ENCODE peak calls at places on chromosomes 12 and 14, in five cellular contexts. B is PC-3, Z is MM.1S, J is neural progenitor cell, E is HCT116. O is an unnamed sample.
A peak's percentile ranks its signal among the peaks of the same experiment; 100 is the strongest.

GRCh38 chr14:100709956-100710284 is 16.8 kb upstream of the DLK1 start:
- DNase-seq in B (no peak), Z (no peak), J (no peak), E (no peak), O (no peak)

GRCh38 chr14:20247651-20248246 is 8.7 kb downstream of the OR11H4 start:
- DNase-seq in B (peak; percentile 66), Z (peak; percentile 25), J (no peak), E (peak; percentile 36), O (no peak)

GRCh38 chr14:90676356-90676755 is 139.9 kb downstream of the TTC7B start:
- DNase-seq in B (no peak), Z (no peak), J (no peak), E (no peak), O (peak; percentile 37)

GRCh38 chr14:31930493-31931225 is 146.4 kb upstream of the ARHGAP5 start:
- DNase-seq in B (peak; percentile 70), Z (no peak), J (no peak), E (no peak), O (peak; percentile 91)

GRCh38 chr14:103684871-103685270 is 30.4 kb downstream of the XRCC3 start:
- DNase-seq in B (no peak), Z (no peak), J (no peak), E (no peak), O (no peak)

GRCh38 chr14:55794655-55795583 is 214.9 kb downstream of the KTN1 start:
- DNase-seq in B (peak; percentile 92), Z (no peak), J (no peak), E (no peak), O (peak; percentile 57)

GRCh38 chr14:90512332-90512951 is 115.6 kb downstream of the CALM1 start:
- DNase-seq in B (peak; percentile 18), Z (no peak), J (no peak), E (no peak), O (no peak)

GRCh38 chr12:45284096-45284901 is 68.4 kb downstream of the ANO6 start:
- DNase-seq in B (peak; percentile 81), Z (no peak), J (peak; percentile 60), E (no peak), O (peak; percentile 68)

GRCh38 chr12:32777159-32777558 is 21.5 kb upstream of the YARS2 start:
- DNase-seq in B (no peak), Z (no peak), J (no peak), E (no peak), O (no peak)
- H3K4me3 ChIP-seq in B (no peak overlapping the region), Z (no peak overlapping the region), J (no peak overlapping the region), E (no peak overlapping the region), O (no peak overlapping the region)

GRCh38 chr12:110023634-110024023 is 24.4 kb downstream of the ANKRD13A start:
- DNase-seq in B (no peak), Z (no peak), J (no peak), E (no peak), O (no peak)

GRCh38 chr12:110028323-110028722 is 20.0 kb downstream of the C12orf76 start:
- DNase-seq in B (no peak), Z (no peak), J (no peak), E (no peak), O (no peak)

GRCh38 chr12:110020956-110021355 is 21.7 kb downstream of the ANKRD13A start:
- DNase-seq in B (no peak), Z (no peak), J (no peak), E (no peak), O (no peak)

DNA sequence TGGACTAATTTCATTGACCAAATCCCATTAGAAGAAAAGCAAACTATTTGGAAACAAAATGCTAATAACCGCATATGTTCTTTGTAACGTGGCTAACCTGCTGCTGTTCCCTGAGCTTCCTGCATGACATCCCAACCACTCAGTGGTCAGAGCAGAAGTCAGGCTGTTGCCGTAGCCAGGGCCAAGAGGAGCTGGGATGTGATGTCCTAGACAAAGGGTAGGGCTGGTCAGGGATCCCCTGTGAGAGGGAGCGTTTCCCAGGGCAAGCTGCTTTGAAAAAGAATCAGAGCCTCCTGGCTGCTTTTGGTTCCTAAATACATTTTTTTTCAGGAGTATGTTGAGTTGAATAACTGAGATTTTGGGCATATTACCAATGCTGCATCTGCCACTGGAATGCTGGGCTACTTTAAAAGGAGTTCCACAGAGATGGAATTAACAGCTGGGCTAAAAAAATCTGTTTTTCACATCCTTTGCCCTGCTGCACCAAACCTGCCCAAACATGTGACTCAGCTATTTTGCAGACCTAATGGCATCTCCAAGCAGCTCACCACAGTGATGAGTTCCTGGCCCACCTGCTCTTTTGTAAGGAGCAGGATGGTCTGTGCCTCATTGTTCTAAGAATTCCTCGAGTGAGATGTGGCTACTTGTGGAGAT is 23.9 kb downstream of the ANKRD13A start:
- DNase-seq in B (no peak), Z (no peak), J (peak; percentile 7), E (no peak), O (peak; percentile 61)
- TF ChIP-seq EZH2phosphoT487 in B (no peak), Z (no peak), J (no peak), E (no peak), O (no peak)

GRCh38 chr12:53450936-53451335 is 966 bp upstream of the PCBP2 start:
- DNase-seq in B (no peak), Z (no peak), J (no peak), E (no peak), O (no peak)
- H3K4me3 ChIP-seq in B (no peak overlapping the region), Z (no peak overlapping the region), J (no peak overlapping the region), E (no peak overlapping the region), O (no peak overlapping the region)

GRCh38 chr12:78562358-78563205 is 302.0 kb upstream of the SYT1 start:
- DNase-seq in B (peak; percentile 44), Z (peak; percentile 30), J (no peak), E (peak; percentile 37), O (peak; percentile 30)
- TF ChIP-seq EZH2phosphoT487 in B (no peak), Z (no peak), J (no peak), E (no peak), O (no peak)

GRCh38 chr12:133106253-133106652 is 23.8 kb downstream of the ZNF891 start:
- DNase-seq in B (no peak), Z (no peak), J (no peak), E (no peak), O (peak; percentile 5)
- H3K4me3 ChIP-seq in B (peak overlapping the region; percentile 30), Z (no peak overlapping the region), J (peak overlapping the region; percentile 13), E (no peak overlapping the region), O (no peak overlapping the region)

DNA sequence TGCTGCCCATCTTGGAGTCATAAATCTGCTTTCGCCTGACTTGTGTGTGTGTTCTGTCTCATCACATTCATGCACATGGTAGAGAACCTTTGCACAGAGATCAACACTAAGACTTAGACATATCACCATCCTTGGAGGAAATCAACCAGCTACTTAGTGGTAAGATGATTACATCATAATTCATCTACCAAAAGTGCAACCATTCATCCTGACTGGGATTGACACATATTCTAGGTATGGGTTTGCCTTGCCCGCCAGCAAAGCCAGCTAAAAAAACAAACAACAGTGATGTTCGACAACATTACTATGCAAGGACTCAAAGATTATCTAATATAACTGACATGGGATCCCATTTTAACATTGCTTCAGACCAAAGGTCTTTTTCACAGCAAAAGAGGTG is 228.7 kb downstream of the NUAK1 start:
- DNase-seq in B (no peak), Z (no peak), J (no peak), E (no peak), O (no peak)
- TF ChIP-seq EZH2phosphoT487 in B (no peak), Z (no peak), J (no peak), E (no peak), O (no peak)

DNA sequence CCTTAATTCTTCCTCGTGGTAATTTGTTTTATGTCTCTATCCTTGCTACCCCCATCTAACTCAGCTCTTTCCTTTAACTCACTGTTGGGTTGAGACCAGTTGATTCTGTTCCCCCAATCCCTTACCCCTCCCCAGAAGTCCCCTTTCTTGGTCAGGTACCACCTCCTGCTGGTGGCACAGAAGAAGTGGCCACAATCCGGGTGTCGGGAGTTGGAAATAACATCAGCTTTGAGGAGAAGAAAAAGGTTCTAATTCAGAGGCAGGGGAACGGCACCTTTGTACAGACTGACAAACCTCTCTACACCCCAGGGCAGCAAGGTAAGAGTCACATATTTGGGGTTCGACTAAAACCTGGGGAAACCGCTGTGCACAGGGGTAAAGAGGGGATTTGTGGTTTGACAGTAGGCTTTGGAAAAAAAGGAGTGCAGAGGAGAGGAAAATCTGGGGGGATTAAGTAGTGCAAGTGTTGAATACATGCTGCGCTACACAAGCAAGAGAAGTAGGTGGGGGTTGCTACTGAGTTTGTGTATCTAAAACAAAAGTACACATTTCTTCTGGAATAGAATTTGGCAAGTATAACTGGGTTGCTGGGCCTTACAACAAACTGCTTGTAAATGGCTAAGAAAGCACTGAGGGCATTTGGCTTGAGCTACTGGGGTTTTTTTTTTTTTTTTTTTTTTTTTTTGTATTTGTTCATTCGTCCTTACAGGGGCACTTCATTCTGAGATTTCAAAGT is 1.3 kb downstream of the A2ML1 start:
- DNase-seq in B (no peak), Z (no peak), J (peak; percentile 85), E (peak; percentile 6), O (peak; percentile 41)
- H3K4me3 ChIP-seq in B (no peak overlapping the region), Z (no peak overlapping the region), J (peak overlapping the region; percentile 12), E (no peak overlapping the region), O (no peak overlapping the region)

GRCh38 chr14:25090281-25090680 is 40.3 kb upstream of the STXBP6 start:
- DNase-seq in B (no peak), Z (no peak), J (no peak), E (no peak), O (peak; percentile 5)

GRCh38 chr14:25090716-25091454 is 40.9 kb upstream of the STXBP6 start:
- DNase-seq in B (peak; percentile 51), Z (no peak), J (no peak), E (no peak), O (peak; percentile 81)

GRCh38 chr14:25094171-25094907 is 44.4 kb upstream of the STXBP6 start:
- DNase-seq in B (no peak), Z (no peak), J (peak; percentile 9), E (no peak), O (peak; percentile 14)

GRCh38 chr14:25097120-25097519 is 47.2 kb upstream of the STXBP6 start:
- DNase-seq in B (no peak), Z (no peak), J (no peak), E (no peak), O (no peak)

GRCh38 chr14:25095784-25096390 is 45.9 kb upstream of the STXBP6 start:
- DNase-seq in B (no peak), Z (no peak), J (no peak), E (no peak), O (no peak)
- TF ChIP-seq EZH2phosphoT487 in B (no peak), Z (no peak), J (no peak), E (no peak), O (no peak)

DNA sequence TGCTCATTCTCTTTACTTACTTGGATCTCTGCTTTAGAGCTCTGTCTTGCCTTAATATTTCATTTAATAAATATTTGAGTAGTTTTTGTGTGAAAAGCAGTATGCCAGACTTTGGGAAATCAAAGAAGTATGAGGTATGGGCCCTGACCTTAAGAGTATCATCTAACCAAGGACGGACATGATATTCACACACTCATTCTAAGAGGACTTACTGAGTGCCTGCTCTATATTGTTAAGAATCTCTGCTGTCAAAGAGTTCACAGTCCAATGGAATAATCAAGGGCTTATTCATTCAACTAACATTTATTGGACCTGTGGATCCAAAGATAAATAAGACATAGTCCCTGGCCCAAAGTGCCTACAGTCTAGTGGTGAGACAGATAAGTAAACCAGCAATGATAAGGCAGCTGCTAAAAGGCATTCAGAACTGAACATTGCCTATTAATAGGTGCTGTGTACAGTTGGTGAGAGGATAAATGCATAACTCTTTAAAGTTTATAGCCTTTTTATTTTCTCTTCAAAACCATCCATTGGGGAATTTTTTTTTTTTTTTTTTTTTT is 11.0 kb downstream of the WDR20 start:
- DNase-seq in B (no peak), Z (no peak), J (no peak), E (no peak), O (no peak)
- H3K4me3 ChIP-seq in B (no peak overlapping the region), Z (no peak overlapping the region), J (no peak overlapping the region), E (no peak overlapping the region), O (no peak overlapping the region)

GRCh38 chr14:89317051-89317691 is 99.9 kb downstream of the FOXN3 start:
- DNase-seq in B (no peak), Z (peak; percentile 21), J (no peak), E (no peak), O (no peak)
- TF ChIP-seq EZH2phosphoT487 in B (no peak), Z (no peak), J (no peak), E (no peak), O (no peak)

O was measured in GM23248.